ENCODE peak calls at places on chromosomes 11 and 22, in four cellular contexts. P, T, K and Y are unnamed samples.

GRCh38 chr11:114562166-114562916 is 2.7 kb upstream of the NXPE1 start:
- DNase-seq in P (no peak), T (no peak), K (no peak), Y (no peak)

GRCh38 chr22:33520904-33521780 is 399.1 kb downstream of the LARGE1 start:
- DNase-seq in P (no peak), T (no peak), K (no peak), Y (no peak)

GRCh38 chr11:29119691-29120328 is 897.0 kb downstream of the KCNA4 start:
- DNase-seq in P (no peak), T (no peak), K (no peak), Y (no peak)

GRCh38 chr22:33400891-33401290 is 342.7 kb upstream of the SYN3 start:
- DNase-seq in P (no peak), T (no peak), K (no peak), Y (no peak)

GRCh38 chr22:25892678-25893077 is 150.7 kb downstream of the MYO18B start:
- DNase-seq in P (no peak), T (no peak), K (no peak), Y (no peak)

GRCh38 chr11:130999992-131000770 is 83.9 kb upstream of the SNX19 start:
- DNase-seq in P (no peak), T (no peak), K (no peak), Y (no peak)

GRCh38 chr11:16811136-16812020 is 72.9 kb downstream of the C11orf58 start:
- DNase-seq in P (no peak), T (no peak), K (no peak), Y (no peak)

GRCh38 chr11:86176165-86176884 is 68.2 kb upstream of the EED start:
- DNase-seq in P (no peak), T (no peak), K (no peak), Y (no peak)

GRCh38 chr11:93775289-93775688 is 8.8 kb upstream of the MED17 start:
- DNase-seq in P (no peak), T (peak; percentile 11), K (no peak), Y (no peak)

GRCh38 chr11:117673561-117673960 is 123.5 kb downstream of the DSCAML1 start:
- DNase-seq in P (no peak), T (no peak), K (no peak), Y (no peak)

GRCh38 chr11:64294665-64295289 is 3.7 kb downstream of the KCNK4 start:
- DNase-seq in P (no peak), T (no peak), K (no peak), Y (no peak)

GRCh38 chr11:121500275-121500674 is 47.5 kb upstream of the SORL1-AS1 start:
- DNase-seq in P (no peak), T (no peak), K (no peak), Y (no peak)

GRCh38 chr11:128862913-128863660 is 4.0 kb downstream of the KCNJ1 start:
- DNase-seq in P (no peak), T (no peak), K (no peak), Y (no peak)

GRCh38 chr11:73818838-73819237 is 31.2 kb downstream of the MRPL48 start:
- DNase-seq in P (no peak), T (no peak), K (no peak), Y (no peak)

GRCh38 chr11:102640946-102641345 is 15.8 kb upstream of the MMP20 start:
- DNase-seq in P (no peak), T (no peak), K (no peak), Y (no peak)

GRCh38 chr11:134019500-134019899 is 49.4 kb upstream of the JAM3 start:
- DNase-seq in P (no peak), T (no peak), K (no peak), Y (no peak)

GRCh38 chr11:93738647-93739081 is 2.6 kb downstream of the TAF1D start:
- DNase-seq in P (no peak), T (no peak), K (no peak), Y (no peak)

GRCh38 chr11:29734287-29734686 is 282.5 kb downstream of the KCNA4 start:
- DNase-seq in P (no peak), T (no peak), K (no peak), Y (no peak)

GRCh38 chr11:109247071-109247470 is 174.9 kb upstream of the C11orf87 start:
- DNase-seq in P (no peak), T (no peak), K (no peak), Y (no peak)

GRCh38 chr11:28820296-28820989 is 712.3 kb downstream of the METTL15 start:
- DNase-seq in P (no peak), T (no peak), K (no peak), Y (no peak)

GRCh38 chr11:67576742-67577475 is 6.7 kb upstream of the GSTP1 start:
- DNase-seq in P (no peak), T (no peak), K (no peak), Y (no peak)

GRCh38 chr11:114354076-114354475 is 46.2 kb downstream of the C11orf71 start:
- DNase-seq in P (no peak), T (no peak), K (no peak), Y (no peak)

GRCh38 chr11:12211331-12212065 is 101.1 kb downstream of the MICAL2 start:
- DNase-seq in P (no peak), T (no peak), K (no peak), Y (no peak)

GRCh38 chr11:128629516-128630106 is 42.3 kb upstream of the ETS1 start:
- DNase-seq in P (peak; percentile 65), T (no peak), K (no peak), Y (no peak)

GRCh38 chr22:24145446-24146189 is 35.7 kb upstream of the SUSD2 start:
- DNase-seq in P (no peak), T (peak; percentile 87), K (no peak), Y (no peak)

GRCh38 chr22:16866167-16866566 is 41.0 kb upstream of the XKR3 start:
- DNase-seq in P (no peak), T (no peak), K (no peak), Y (no peak)

GRCh38 chr11:83744620-83745192 is 458.5 kb upstream of the CCDC90B start:
- DNase-seq in P (no peak), T (no peak), K (no peak), Y (no peak)

GRCh38 chr11:57728829-57729228 is 12.5 kb upstream of the SELENOH start:
- DNase-seq in P (no peak), T (no peak), K (no peak), Y (no peak)

GRCh38 chr11:45188127-45188526 is 41.7 kb downstream of the PRDM11 start:
- DNase-seq in P (no peak), T (no peak), K (no peak), Y (no peak)

GRCh38 chr11:11743216-11743615 is 98.6 kb upstream of the USP47 start:
- DNase-seq in P (no peak), T (no peak), K (no peak), Y (no peak)

GRCh38 chr11:36449566-36450390 is 60.3 kb downstream of the TRAF6 start:
- DNase-seq in P (no peak), T (no peak), K (no peak), Y (no peak)

GRCh38 chr11:112734207-112734606 is 227.0 kb upstream of the NCAM1 start:
- DNase-seq in P (no peak), T (peak; percentile 85), K (peak; percentile 43), Y (no peak)

GRCh38 chr11:66902486-66903177 is 45.8 kb downstream of the LRFN4 start:
- DNase-seq in P (peak; percentile 54), T (no peak), K (no peak), Y (no peak)

GRCh38 chr11:26134481-26135355 is 197.2 kb upstream of the ANO3 start:
- DNase-seq in P (no peak), T (peak; percentile 16), K (no peak), Y (no peak)

GRCh38 chr11:119048644-119049043 is 8.4 kb downstream of the HYOU1 start:
- DNase-seq in P (no peak), T (no peak), K (no peak), Y (no peak)

GRCh38 chr11:43986327-43986726 is 43.9 kb downstream of the C11orf96 start:
- DNase-seq in P (no peak), T (no peak), K (no peak), Y (no peak)
- H3K27ac ChIP-seq in P (peak overlapping the region; percentile 86), T (no peak overlapping the region), K (no peak overlapping the region), Y (no peak overlapping the region)

DNA sequence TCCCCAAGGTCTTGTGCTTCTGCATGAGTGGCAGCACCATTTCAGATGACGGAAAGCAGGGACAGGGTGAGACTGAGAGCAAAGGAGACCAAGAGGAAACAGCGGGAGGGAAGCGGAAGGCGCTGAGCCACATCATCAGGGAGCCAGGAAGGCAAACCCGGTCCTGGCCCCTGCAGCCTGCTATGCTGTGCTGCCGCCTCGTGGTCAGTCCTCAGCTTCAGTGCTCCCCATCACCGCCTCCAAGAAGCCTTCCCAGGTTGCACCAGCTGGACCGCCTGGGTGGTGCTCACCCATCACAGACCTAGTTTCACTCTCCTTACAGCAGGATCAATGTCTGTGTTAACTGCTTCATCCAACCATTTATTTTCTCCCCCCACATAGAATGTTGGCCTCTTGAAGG is 73.0 kb upstream of the PHF21B start:
- DNase-seq in P (no peak), T (no peak), K (no peak), Y (no peak)
- TF ChIP-seq CTCF in P (no peak), T (peak; percentile 31), K (no peak), Y (no peak)

GRCh38 chr22:46531776-46532175 is 5.6 kb downstream of the CELSR1 start:
- DNase-seq in P (no peak), T (no peak), K (no peak), Y (no peak)
- H3K27ac ChIP-seq in P (no peak overlapping the region), T (no peak overlapping the region), K (no peak overlapping the region), Y (no peak overlapping the region)

DNA sequence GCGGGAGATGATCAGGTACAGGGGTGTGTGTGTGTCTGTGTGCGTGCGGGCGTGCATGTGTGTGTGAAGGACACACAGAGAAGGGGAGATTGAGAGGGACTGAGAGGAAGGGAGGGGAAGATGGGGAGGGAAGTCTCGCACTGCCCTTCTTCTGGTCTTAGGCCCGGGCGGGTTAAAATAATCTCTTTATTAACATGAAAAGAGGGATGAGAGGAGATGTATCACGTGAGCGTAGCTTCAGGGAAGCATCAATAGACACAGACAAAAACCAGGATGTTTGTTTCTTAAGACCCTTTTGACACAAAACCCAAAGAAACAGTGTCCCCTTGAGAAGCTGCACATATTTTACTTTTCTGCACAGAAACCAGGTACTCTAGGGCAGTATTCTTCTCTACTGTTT is 347.3 kb downstream of the BRD1 start:
- DNase-seq in P (no peak), T (no peak), K (no peak), Y (no peak)
- TF ChIP-seq CTCF in P (no peak), T (no peak), K (no peak), Y (no peak)

GRCh38 chr11:1513326-1514296 is 27.0 kb upstream of the MOB2 start:
- DNase-seq in P (peak; percentile 44), T (no peak), K (no peak), Y (no peak)
- H3K27ac ChIP-seq in P (no peak overlapping the region), T (no peak overlapping the region), K (no peak overlapping the region), Y (no peak overlapping the region)

DNA sequence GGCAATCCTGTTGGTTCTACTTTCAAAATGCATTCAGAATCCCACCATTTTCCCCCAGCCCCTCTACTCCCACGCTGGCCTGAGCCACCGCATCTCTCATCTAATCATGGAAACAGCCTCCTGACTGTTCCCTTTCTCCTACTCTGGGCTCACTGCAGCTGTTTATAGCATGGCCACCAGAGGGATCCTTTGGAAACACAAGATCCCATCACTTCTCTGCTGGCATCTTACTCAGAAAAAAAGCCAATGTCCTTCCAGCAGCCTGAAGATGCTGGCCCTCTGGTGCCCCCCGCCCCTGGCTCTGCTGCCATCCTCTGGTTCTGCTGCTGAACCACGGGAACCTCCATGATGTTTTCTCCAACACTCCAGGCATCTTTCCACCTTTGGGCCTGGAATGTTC is 11.1 kb downstream of the MS4A8 start:
- DNase-seq in P (no peak), T (no peak), K (no peak), Y (no peak)
- TF ChIP-seq CTCF in P (no peak), T (no peak), K (peak; percentile 24), Y (no peak)